ENCODE peak calls at places on chromosomes 1 and 21, in eight cellular contexts. I is hypothalamus, F is stomach, D is NCI-H2081, Y is psoas muscle, S is NCI-H1092 treated with DMSO at 0.1 percent for 48 hours, P is AML-193, V is H7. T is an unnamed sample.

GRCh38 chr1:78715181-78715661 is 65.6 kb downstream of the IFI44 start:
- DNase-seq in I (no peak), F (no peak), D (no peak), Y (no peak), S (no peak), P (no peak), V (no peak), T (no peak)

GRCh38 chr1:156500578-156500846 is at the start of gene MEF2D:
- DNase-seq in I (no peak), F (no peak), D (no peak), Y (no peak), S (no peak), P (no peak), V (no peak), T (no peak)

GRCh38 chr21:41071410-41071809 is 96.5 kb upstream of the BACE2 start:
- DNase-seq in I (no peak), F (no peak), D (no peak), Y (no peak), S (peak), P (no peak), V (peak), T (no peak)

GRCh38 chr1:43822040-43822439 is 111.6 kb upstream of the ARTN start:
- DNase-seq in I (no peak), F (no peak), D (no peak), Y (no peak), S (no peak), P (no peak), V (no peak), T (no peak)

GRCh38 chr1:64878931-64879710 is 87.2 kb downstream of the JAK1 start:
- DNase-seq in I (no peak), F (no peak), D (no peak), Y (no peak), S (no peak), P (no peak), V (no peak), T (no peak)

GRCh38 chr21:14864211-14865021 is 200.4 kb downstream of the NRIP1 start:
- DNase-seq in I (no peak), F (peak), D (peak), Y (peak), S (peak), P (peak), V (no peak), T (no peak)

GRCh38 chr1:41672641-41673313 is 188.3 kb upstream of the EDN2 start:
- DNase-seq in I (no peak), F (no peak), D (no peak), Y (no peak), S (no peak), P (no peak), V (no peak), T (no peak)

GRCh38 chr1:109104364-109105151 is 9.4 kb upstream of the ELAPOR1 start:
- DNase-seq in I (no peak), F (no peak), D (no peak), Y (no peak), S (no peak), P (peak), V (peak), T (no peak)

GRCh38 chr1:17587693-17588047 is 48.2 kb downstream of the ARHGEF10L start:
- DNase-seq in I (no peak), F (no peak), D (no peak), Y (no peak), S (no peak), P (no peak), V (peak), T (no peak)

GRCh38 chr21:45847870-45848269 is 133.7 kb upstream of the COL6A1 start:
- DNase-seq in I (no peak), F (no peak), D (no peak), Y (no peak), S (peak), P (no peak), V (no peak), T (no peak)

GRCh38 chr1:32111789-32112188 is 3.9 kb downstream of the KPNA6 start:
- DNase-seq in I (no peak), F (no peak), D (no peak), Y (no peak), S (no peak), P (no peak), V (no peak), T (no peak)

GRCh38 chr1:111234866-111235265 is 7.4 kb downstream of the CHI3L2 start:
- DNase-seq in I (no peak), F (no peak), D (no peak), Y (no peak), S (no peak), P (no peak), V (no peak), T (no peak)

GRCh38 chr1:116769561-116769977 is 15.3 kb downstream of the CD2 start:
- DNase-seq in I (no peak), F (no peak), D (no peak), Y (no peak), S (no peak), P (peak), V (no peak), T (peak)

GRCh38 chr21:34822957-34823356 is 154.2 kb downstream of the CLIC6 start:
- DNase-seq in I (no peak), F (no peak), D (no peak), Y (no peak), S (no peak), P (no peak), V (no peak), T (no peak)

GRCh38 chr1:31798433-31799195 is 17.2 kb downstream of the SPOCD1 start:
- DNase-seq in I (no peak), F (no peak), D (no peak), Y (no peak), S (no peak), P (no peak), V (peak), T (no peak)

GRCh38 chr1:225469051-225469450 is 41.2 kb upstream of the LBR start:
- DNase-seq in I (no peak), F (no peak), D (no peak), Y (no peak), S (no peak), P (no peak), V (no peak), T (no peak)

GRCh38 chr1:39110325-39110851 is 84.2 kb downstream of the NDUFS5 start:
- DNase-seq in I (no peak), F (no peak), D (no peak), Y (no peak), S (no peak), P (no peak), V (no peak), T (no peak)

GRCh38 chr21:25855591-25855990 is 120.8 kb downstream of the GABPA start:
- DNase-seq in I (no peak), F (no peak), D (no peak), Y (no peak), S (no peak), P (no peak), V (no peak), T (no peak)

GRCh38 chr1:10475510-10475909 is 760 bp downstream of the PEX14 start:
- DNase-seq in I (no peak), F (no peak), D (no peak), Y (no peak), S (peak), P (no peak), V (no peak), T (no peak)

GRCh38 chr1:11132571-11133293 is 33.1 kb upstream of the EXOSC10 start:
- DNase-seq in I (no peak), F (no peak), D (no peak), Y (no peak), S (peak), P (no peak), V (peak), T (no peak)

GRCh38 chr1:7095343-7095964 is 310.2 kb downstream of the CAMTA1 start:
- DNase-seq in I (no peak), F (no peak), D (no peak), Y (no peak), S (no peak), P (no peak), V (no peak), T (no peak)

GRCh38 chr1:151867785-151868403 is 14.4 kb upstream of the THEM5 start:
- DNase-seq in I (no peak), F (no peak), D (no peak), Y (no peak), S (no peak), P (no peak), V (no peak), T (no peak)

GRCh38 chr1:27372808-27373690 is 1.6 kb downstream of the FCN3 start:
- DNase-seq in I (no peak), F (no peak), D (no peak), Y (no peak), S (no peak), P (no peak), V (peak), T (no peak)

GRCh38 chr1:185534806-185535205 is 199.4 kb upstream of the HMCN1 start:
- DNase-seq in I (no peak), F (peak), D (peak), Y (no peak), S (peak), P (peak), V (no peak), T (no peak)

GRCh38 chr1:234970371-234970730 is 158.3 kb downstream of the TOMM20 start:
- DNase-seq in I (no peak), F (no peak), D (no peak), Y (no peak), S (peak), P (no peak), V (no peak), T (no peak)

GRCh38 chr1:8424539-8425116 is 106.7 kb downstream of the SLC45A1 start:
- DNase-seq in I (no peak), F (peak), D (no peak), Y (peak), S (peak), P (peak), V (peak), T (peak)

GRCh38 chr1:170027760-170028159 is 46.7 kb downstream of the KIFAP3 start:
- DNase-seq in I (no peak), F (no peak), D (no peak), Y (no peak), S (no peak), P (no peak), V (no peak), T (no peak)

T was measured in KG1.